ENCODE peak calls at places on chromosomes 11 and 22, in six cellular contexts. Z, F, K, H, R and L are unnamed samples. For H3K36me3, the result is how much of the 10 kb centered on the place peaks cover.

GRCh38 chr11:115488945-115489344 is 15.3 kb downstream of the CADM1 start:
- DNase-seq in Z (no peak), F (no peak), K (no peak), H (peak), R (no peak), L (no peak)

GRCh38 chr11:94023856-94024255 is 2.7 kb downstream of the HEPHL1 start:
- DNase-seq in Z (no peak), F (no peak), K (no peak), H (no peak), R (no peak), L (no peak)

GRCh38 chr22:47565607-47566006 is 803.2 kb downstream of the TBC1D22A start:
- DNase-seq in Z (no peak), F (no peak), K (no peak), H (no peak), R (no peak), L (no peak)

GRCh38 chr11:1942541-1943260 is 4.4 kb upstream of the MRPL23 start:
- DNase-seq in Z (no peak), F (no peak), K (no peak), H (no peak), R (peak), L (no peak)

GRCh38 chr11:111402411-111402810 is 23.3 kb upstream of the POU2AF1 start:
- DNase-seq in Z (no peak), F (no peak), K (no peak), H (no peak), R (no peak), L (no peak)

GRCh38 chr22:25365491-25366261 is 146.2 kb downstream of the CRYBB2 start:
- DNase-seq in Z (no peak), F (no peak), K (no peak), H (no peak), R (no peak), L (no peak)

GRCh38 chr11:58788355-58789023 is 56.0 kb downstream of the GLYATL2 start:
- DNase-seq in Z (no peak), F (peak), K (peak), H (peak), R (no peak), L (peak)

GRCh38 chr11:123577081-123577598 is 77.3 kb downstream of the SCN3B start:
- DNase-seq in Z (peak), F (peak), K (peak), H (peak), R (peak), L (peak)

GRCh38 chr11:69312418-69313399 is 18.8 kb downstream of the MYEOV start:
- DNase-seq in Z (no peak), F (no peak), K (no peak), H (peak), R (no peak), L (no peak)

GRCh38 chr11:121892863-121893262 is 223.2 kb downstream of the BLID start:
- DNase-seq in Z (no peak), F (no peak), K (no peak), H (peak), R (no peak), L (no peak)

GRCh38 chr11:46338988-46339666 is 8.1 kb upstream of the DGKZ start:
- DNase-seq in Z (no peak), F (peak), K (no peak), H (no peak), R (no peak), L (peak)

GRCh38 chr22:21642584-21643448 is 714 bp downstream of the SDF2L1 start:
- DNase-seq in Z (peak), F (peak), K (peak), H (peak), R (peak), L (peak)

GRCh38 chr11:1526785-1527184 is 40.2 kb upstream of the MOB2 start:
- DNase-seq in Z (no peak), F (no peak), K (no peak), H (no peak), R (no peak), L (no peak)

GRCh38 chr22:43110927-43111623 is 525 bp downstream of the BIK start:
- DNase-seq in Z (peak), F (peak), K (no peak), H (no peak), R (peak), L (peak)

GRCh38 chr11:15493921-15494630 is 379.4 kb downstream of the INSC start:
- DNase-seq in Z (no peak), F (no peak), K (no peak), H (peak), R (no peak), L (no peak)

GRCh38 chr11:9351956-9352355 is 32.5 kb upstream of the IPO7 start:
- DNase-seq in Z (no peak), F (no peak), K (no peak), H (peak), R (no peak), L (no peak)

GRCh38 chr11:8354622-8355417 is 91.1 kb upstream of the LMO1 start:
- DNase-seq in Z (no peak), F (peak), K (no peak), H (peak), R (no peak), L (peak)

GRCh38 chr11:128724891-128725611 is 31.2 kb downstream of the FLI1 start:
- DNase-seq in Z (no peak), F (no peak), K (no peak), H (no peak), R (no peak), L (no peak)

GRCh38 chr11:26263769-26264168 is 68.2 kb upstream of the ANO3 start:
- DNase-seq in Z (no peak), F (no peak), K (no peak), H (no peak), R (no peak), L (no peak)

GRCh38 chr11:12846766-12847615 is 162.1 kb upstream of the RASSF10 start:
- DNase-seq in Z (no peak), F (no peak), K (peak), H (no peak), R (no peak), L (no peak)

GRCh38 chr11:1888347-1888753 is 3.3 kb downstream of the PRR33 start:
- DNase-seq in Z (no peak), F (no peak), K (peak), H (no peak), R (no peak), L (no peak)

GRCh38 chr11:46738887-46739286 is 19.9 kb downstream of the F2 start:
- DNase-seq in Z (no peak), F (no peak), K (no peak), H (no peak), R (no peak), L (no peak)

GRCh38 chr11:92841719-92842118 is 127.7 kb upstream of the MTNR1B start:
- DNase-seq in Z (no peak), F (no peak), K (no peak), H (peak), R (no peak), L (no peak)

GRCh38 chr11:11446562-11446961 is 93.5 kb upstream of the CSNK2A3 start:
- DNase-seq in Z (no peak), F (no peak), K (no peak), H (no peak), R (no peak), L (no peak)

GRCh38 chr22:24432059-24432853 is 4.9 kb downstream of the ADORA2A start:
- DNase-seq in Z (no peak), F (no peak), K (no peak), H (peak), R (no peak), L (no peak)

GRCh38 chr11:72048718-72049460 is 31.5 kb downstream of the NUMA1 start:
- DNase-seq in Z (no peak), F (peak), K (no peak), H (no peak), R (no peak), L (no peak)
- H3K36me3 ChIP-seq in Z (under half), F (under half), K (half or more), H (under half), R (under half), L (under half)

GRCh38 chr11:125583496-125583895 is 9.2 kb upstream of the STT3A start:
- DNase-seq in Z (no peak), F (no peak), K (no peak), H (no peak), R (no peak), L (no peak)
- H3K36me3 ChIP-seq in Z (under half), F (half or more), K (half or more), H (under half), R (under half), L (half or more)

GRCh38 chr11:118899706-118900360 is 16.1 kb downstream of the CXCR5 start:
- DNase-seq in Z (no peak), F (no peak), K (no peak), H (no peak), R (no peak), L (no peak)

GRCh38 chr11:118903204-118904015 is 19.7 kb downstream of the CXCR5 start:
- DNase-seq in Z (no peak), F (no peak), K (no peak), H (no peak), R (no peak), L (peak)

GRCh38 chr11:118900535-118901384 is 17.1 kb downstream of the CXCR5 start:
- DNase-seq in Z (no peak), F (no peak), K (no peak), H (no peak), R (no peak), L (peak)

GRCh38 chr11:118902336-118903203 is 18.9 kb downstream of the CXCR5 start:
- DNase-seq in Z (no peak), F (no peak), K (no peak), H (no peak), R (no peak), L (no peak)

DNA sequence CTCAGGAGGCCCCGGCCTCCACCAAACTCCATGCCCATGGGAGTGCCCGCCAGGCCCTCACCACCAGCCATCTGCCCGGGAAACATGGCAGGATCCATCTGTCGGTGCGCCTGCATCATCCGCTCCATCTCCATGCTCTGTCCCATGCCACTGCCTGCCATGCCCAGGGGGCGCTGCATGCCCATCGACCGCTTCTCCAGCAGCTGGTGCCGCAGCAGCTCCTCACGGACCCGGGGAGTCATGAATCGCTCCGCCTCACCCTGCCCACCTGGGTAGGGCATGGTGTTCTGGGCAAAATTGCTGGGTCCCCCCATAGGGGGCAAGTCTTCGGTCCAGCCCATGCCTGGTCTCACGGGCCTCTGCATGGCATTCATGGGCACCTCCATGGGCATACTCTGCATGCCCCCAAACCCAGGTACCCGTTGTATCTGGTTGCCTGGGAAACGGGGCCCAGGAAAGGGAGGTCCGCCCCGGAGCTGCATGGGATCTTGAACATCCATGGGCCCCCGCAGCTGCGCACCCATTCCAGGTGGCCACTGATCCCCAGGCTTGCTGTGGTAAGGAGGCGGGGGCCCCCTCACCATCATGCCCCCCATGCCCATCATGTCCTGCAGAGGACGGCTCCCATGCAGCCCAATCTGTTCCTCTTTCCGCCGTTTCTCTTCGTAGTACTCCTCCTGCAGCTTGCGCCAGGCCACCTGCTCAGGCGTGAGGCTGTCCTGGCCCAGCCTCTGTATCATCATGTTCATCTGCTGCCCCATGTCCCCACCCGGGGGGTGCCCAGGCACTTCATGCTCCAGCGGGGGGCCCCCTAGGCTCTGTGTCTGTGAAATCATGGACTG is 18.0 kb downstream of the CXCR5 start:
- DNase-seq in Z (no peak), F (no peak), K (no peak), H (no peak), R (no peak), L (peak)
- H3K36me3 ChIP-seq in Z (half or more), F (under half), K (half or more), H (under half), R (under half), L (under half)

GRCh38 chr11:86578727-86579405 is 93.5 kb downstream of the ME3 start:
- DNase-seq in Z (no peak), F (no peak), K (no peak), H (no peak), R (no peak), L (no peak)
- H3K36me3 ChIP-seq in Z (under half), F (under half), K (under half), H (under half), R (under half), L (under half)

GRCh38 chr22:41535244-41535643 is 9.0 kb downstream of the POLR3H start:
- DNase-seq in Z (no peak), F (peak), K (no peak), H (no peak), R (no peak), L (no peak)
- H3K36me3 ChIP-seq in Z (under half), F (under half), K (half or more), H (under half), R (under half), L (under half)

GRCh38 chr22:17864398-17865182 is 90.3 kb upstream of the BID start:
- DNase-seq in Z (no peak), F (no peak), K (no peak), H (no peak), R (no peak), L (no peak)

GRCh38 chr22:17866127-17866526 is 91.9 kb upstream of the BID start:
- DNase-seq in Z (no peak), F (no peak), K (no peak), H (no peak), R (no peak), L (no peak)

GRCh38 chr22:17867160-17867785 is 93.0 kb upstream of the BID start:
- DNase-seq in Z (no peak), F (no peak), K (peak), H (no peak), R (no peak), L (no peak)

GRCh38 chr22:17866621-17867020 is 92.4 kb upstream of the BID start:
- DNase-seq in Z (no peak), F (no peak), K (no peak), H (no peak), R (no peak), L (no peak)

GRCh38 chr22:17865183-17866055 is 91.2 kb upstream of the BID start:
- DNase-seq in Z (no peak), F (no peak), K (no peak), H (no peak), R (no peak), L (no peak)
- H3K36me3 ChIP-seq in Z (under half), F (under half), K (under half), H (under half), R (under half), L (under half)

GRCh38 chr22:35430897-35431322 is 31.0 kb downstream of the MCM5 start:
- DNase-seq in Z (peak), F (peak), K (peak), H (peak), R (peak), L (peak)
- H3K36me3 ChIP-seq in Z (under half), F (half or more), K (half or more), H (under half), R (under half), L (under half)

GRCh38 chr11:63179446-63180068 is 35.5 kb upstream of the SLC22A24 start:
- DNase-seq in Z (no peak), F (no peak), K (no peak), H (no peak), R (no peak), L (no peak)

GRCh38 chr11:63177872-63178271 is 33.9 kb upstream of the SLC22A24 start:
- DNase-seq in Z (no peak), F (no peak), K (no peak), H (no peak), R (no peak), L (no peak)

GRCh38 chr11:63180536-63180935 is 36.5 kb upstream of the SLC22A24 start:
- DNase-seq in Z (no peak), F (no peak), K (no peak), H (no peak), R (no peak), L (no peak)
- H3K36me3 ChIP-seq in Z (under half), F (under half), K (under half), H (under half), R (under half), L (under half)